ENCODE peak calls at places on chromosome 5, in ten cellular contexts. W is foreskin fibroblast, T is MM.1S, S is heart left ventricle, U is WTC11, G is lower leg skin, C is progenitor cell of endocrine pancreas, F is AG09309, D is RWPE1, X is SK-N-SH. J is an unnamed sample.

GRCh38 chr5:170986598-170986997 is 124.8 kb downstream of the RANBP17 start:
- DNase-seq in W (peak), T (peak), S (no peak), U (no peak), G (no peak), C (no peak), F (peak), D (no peak), X (peak), J (no peak)

GRCh38 chr5:83474170-83474796 is 2.7 kb downstream of the VCAN start:
- DNase-seq in W (peak), T (peak), S (peak), U (peak), G (peak), C (peak), F (peak), D (peak), X (peak), J (peak)

GRCh38 chr5:143781993-143782520 is 29.9 kb upstream of the HMHB1 start:
- DNase-seq in W (no peak), T (no peak), S (no peak), U (no peak), G (no peak), C (no peak), F (no peak), D (no peak), X (no peak), J (no peak)

GRCh38 chr5:138605254-138605972 is 30.2 kb upstream of the HSPA9 start:
- DNase-seq in W (no peak), T (peak), S (no peak), U (no peak), G (peak), C (no peak), F (no peak), D (no peak), X (no peak), J (peak)

GRCh38 chr5:58322453-58322852 is 137.4 kb downstream of the PLK2 start:
- DNase-seq in W (peak), T (no peak), S (no peak), U (no peak), G (no peak), C (no peak), F (peak), D (no peak), X (no peak), J (no peak)

GRCh38 chr5:43190755-43191603 is 1.0 kb upstream of the NIM1K start:
- DNase-seq in W (peak), T (no peak), S (no peak), U (no peak), G (no peak), C (no peak), F (no peak), D (no peak), X (no peak), J (no peak)

GRCh38 chr5:132074772-132075718 is 1.5 kb downstream of the CSF2 start:
- DNase-seq in W (no peak), T (peak), S (no peak), U (no peak), G (no peak), C (no peak), F (no peak), D (no peak), X (no peak), J (no peak)

GRCh38 chr5:159819671-159820411 is 96.4 kb upstream of the ADRA1B start:
- DNase-seq in W (peak), T (no peak), S (peak), U (no peak), G (peak), C (no peak), F (no peak), D (peak), X (no peak), J (no peak)

GRCh38 chr5:21195145-21195544 is 1207.1 kb upstream of the CDH18 start:
- DNase-seq in W (no peak), T (no peak), S (no peak), U (no peak), G (no peak), C (no peak), F (no peak), D (no peak), X (no peak), J (no peak)

GRCh38 chr5:54135042-54135441 is 175.3 kb downstream of the ARL15 start:
- DNase-seq in W (peak), T (no peak), S (no peak), U (no peak), G (no peak), C (no peak), F (no peak), D (peak), X (no peak), J (no peak)

GRCh38 chr5:179263391-179264052 is 81.7 kb downstream of the ADAMTS2 start:
- DNase-seq in W (no peak), T (no peak), S (peak), U (peak), G (peak), C (no peak), F (no peak), D (no peak), X (peak), J (no peak)

GRCh38 chr5:91101777-91102379 is 281.2 kb downstream of the ARRDC3 start:
- DNase-seq in W (peak), T (peak), S (peak), U (peak), G (peak), C (peak), F (peak), D (peak), X (peak), J (peak)

GRCh38 chr5:41157272-41157671 is 56.1 kb downstream of the C6 start:
- DNase-seq in W (no peak), T (no peak), S (no peak), U (no peak), G (no peak), C (no peak), F (no peak), D (no peak), X (peak), J (no peak)

GRCh38 chr5:33244441-33245150 is 196.2 kb upstream of the TARS1 start:
- DNase-seq in W (no peak), T (no peak), S (no peak), U (no peak), G (no peak), C (no peak), F (no peak), D (no peak), X (no peak), J (no peak)

GRCh38 chr5:127650649-127651048 is 1.8 kb downstream of the CTXN3 start:
- DNase-seq in W (peak), T (no peak), S (no peak), U (no peak), G (no peak), C (no peak), F (no peak), D (peak), X (no peak), J (no peak)

GRCh38 chr5:56494300-56494704 is 261.2 kb upstream of the ANKRD55 start:
- DNase-seq in W (no peak), T (no peak), S (no peak), U (no peak), G (no peak), C (no peak), F (no peak), D (no peak), X (no peak), J (peak)

GRCh38 chr5:31853398-31854135 is 214.6 kb downstream of the PDZD2 start:
- DNase-seq in W (no peak), T (no peak), S (no peak), U (no peak), G (peak), C (no peak), F (no peak), D (peak), X (no peak), J (no peak)

GRCh38 chr5:130616161-130616560 is 548.9 kb downstream of the HINT1 start:
- DNase-seq in W (no peak), T (no peak), S (no peak), U (no peak), G (no peak), C (no peak), F (no peak), D (no peak), X (no peak), J (no peak)

GRCh38 chr5:102762095-102762534 is 7.0 kb downstream of the PAM start:
- DNase-seq in W (peak), T (peak), S (no peak), U (no peak), G (no peak), C (no peak), F (no peak), D (peak), X (no peak), J (peak)

GRCh38 chr5:91025449-91025848 is 357.7 kb downstream of the ARRDC3 start:
- DNase-seq in W (no peak), T (no peak), S (no peak), U (no peak), G (no peak), C (no peak), F (no peak), D (no peak), X (peak), J (no peak)

GRCh38 chr5:132017738-132018625 is 6.5 kb upstream of the ACSL6 start:
- DNase-seq in W (no peak), T (peak), S (peak), U (no peak), G (peak), C (no peak), F (no peak), D (no peak), X (no peak), J (no peak)

GRCh38 chr5:110865400-110866094 is 126.7 kb downstream of the SLC25A46 start:
- DNase-seq in W (no peak), T (peak), S (no peak), U (peak), G (no peak), C (peak), F (no peak), D (peak), X (peak), J (peak)
- TF ChIP-seq CTCF in W (peak), T (peak), S (no peak), U (peak), G (no peak), C (peak), F (peak), D (no peak), X (peak), J (peak)

GRCh38 chr5:142322403-142322746 is 2.4 kb downstream of the SPRY4 start:
- DNase-seq in W (no peak), T (no peak), S (no peak), U (no peak), G (no peak), C (no peak), F (no peak), D (no peak), X (no peak), J (no peak)

GRCh38 chr5:142324377-142324870 is 397 bp downstream of the SPRY4 start:
- DNase-seq in W (no peak), T (no peak), S (peak), U (no peak), G (no peak), C (peak), F (no peak), D (peak), X (peak), J (no peak)

GRCh38 chr5:142323480-142324376 is 1.1 kb downstream of the SPRY4 start:
- DNase-seq in W (no peak), T (no peak), S (peak), U (no peak), G (peak), C (peak), F (no peak), D (peak), X (peak), J (no peak)

GRCh38 chr5:142320851-142321560 is 3.8 kb downstream of the SPRY4 start:
- DNase-seq in W (no peak), T (no peak), S (no peak), U (no peak), G (no peak), C (no peak), F (no peak), D (no peak), X (peak), J (no peak)

DNA sequence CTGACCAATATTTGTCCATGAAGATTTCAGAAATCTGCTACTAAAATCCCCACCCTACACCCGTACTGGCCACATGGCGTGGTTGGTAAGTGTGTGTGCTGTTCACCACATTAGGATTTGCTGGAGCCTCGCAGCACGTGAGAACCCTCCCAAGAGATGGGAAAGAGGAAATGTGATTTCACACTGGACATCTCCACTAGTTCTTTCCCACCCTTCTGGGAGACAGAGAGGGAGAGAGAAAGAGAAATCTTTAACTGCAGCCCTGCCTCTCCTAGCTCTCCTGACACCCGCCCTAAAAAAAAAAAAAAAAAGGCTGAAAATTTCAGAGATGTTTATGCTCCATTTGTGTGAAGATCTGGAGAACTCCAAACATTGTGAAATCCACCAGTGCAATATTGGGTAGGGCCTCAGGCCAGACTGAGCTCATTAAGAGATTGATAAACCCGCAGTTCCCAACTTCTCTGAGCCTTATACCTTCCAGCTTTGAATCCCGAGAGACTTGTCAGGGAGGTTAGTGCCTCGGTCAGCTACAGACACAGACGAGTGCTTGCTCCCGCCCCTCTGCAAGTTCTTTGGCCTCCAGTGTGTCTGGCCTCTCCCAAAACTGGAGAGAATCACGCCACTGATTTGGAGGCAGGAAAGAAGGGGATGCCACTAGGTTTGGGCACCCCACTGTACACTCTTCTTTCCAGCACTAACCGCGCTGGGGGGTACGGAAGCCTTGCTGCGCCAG is 1.9 kb downstream of the SPRY4 start:
- DNase-seq in W (no peak), T (no peak), S (no peak), U (no peak), G (no peak), C (no peak), F (no peak), D (peak), X (no peak), J (no peak)
- TF ChIP-seq CTCF in W (no peak), T (no peak), S (no peak), U (no peak), G (no peak), C (no peak), F (no peak), D (no peak), X (no peak), J (no peak)

GRCh38 chr5:98111686-98112085 is 661.8 kb upstream of the RGMB start:
- DNase-seq in W (no peak), T (no peak), S (no peak), U (no peak), G (no peak), C (no peak), F (no peak), D (no peak), X (no peak), J (no peak)
- TF ChIP-seq CTCF in W (peak), T (no peak), S (no peak), U (no peak), G (no peak), C (no peak), F (peak), D (no peak), X (peak), J (no peak)

GRCh38 chr5:62343428-62343827 is 37.4 kb downstream of the KIF2A start:
- DNase-seq in W (no peak), T (no peak), S (no peak), U (no peak), G (no peak), C (no peak), F (no peak), D (no peak), X (no peak), J (no peak)

GRCh38 chr5:62340979-62341378 is 35.0 kb downstream of the KIF2A start:
- DNase-seq in W (no peak), T (no peak), S (no peak), U (no peak), G (no peak), C (no peak), F (no peak), D (no peak), X (no peak), J (no peak)

GRCh38 chr5:62341783-62342475 is 35.9 kb downstream of the KIF2A start:
- DNase-seq in W (no peak), T (peak), S (no peak), U (no peak), G (no peak), C (no peak), F (no peak), D (no peak), X (no peak), J (peak)

GRCh38 chr5:62342476-62342837 is 36.5 kb downstream of the KIF2A start:
- DNase-seq in W (no peak), T (no peak), S (no peak), U (no peak), G (no peak), C (no peak), F (no peak), D (no peak), X (no peak), J (no peak)

GRCh38 chr5:62340392-62340791 is 34.4 kb downstream of the KIF2A start:
- DNase-seq in W (no peak), T (no peak), S (no peak), U (no peak), G (no peak), C (no peak), F (no peak), D (no peak), X (peak), J (no peak)
- TF ChIP-seq CTCF in W (peak), T (peak), S (no peak), U (no peak), G (no peak), C (peak), F (peak), D (no peak), X (peak), J (peak)

GRCh38 chr5:156824800-156825199 is 25.3 kb upstream of the PPP1R2B start:
- DNase-seq in W (no peak), T (no peak), S (no peak), U (no peak), G (no peak), C (no peak), F (peak), D (peak), X (peak), J (no peak)
- TF ChIP-seq CTCF in W (peak), T (peak), S (peak), U (no peak), G (no peak), C (peak), F (peak), D (peak), X (peak), J (peak)

DNA sequence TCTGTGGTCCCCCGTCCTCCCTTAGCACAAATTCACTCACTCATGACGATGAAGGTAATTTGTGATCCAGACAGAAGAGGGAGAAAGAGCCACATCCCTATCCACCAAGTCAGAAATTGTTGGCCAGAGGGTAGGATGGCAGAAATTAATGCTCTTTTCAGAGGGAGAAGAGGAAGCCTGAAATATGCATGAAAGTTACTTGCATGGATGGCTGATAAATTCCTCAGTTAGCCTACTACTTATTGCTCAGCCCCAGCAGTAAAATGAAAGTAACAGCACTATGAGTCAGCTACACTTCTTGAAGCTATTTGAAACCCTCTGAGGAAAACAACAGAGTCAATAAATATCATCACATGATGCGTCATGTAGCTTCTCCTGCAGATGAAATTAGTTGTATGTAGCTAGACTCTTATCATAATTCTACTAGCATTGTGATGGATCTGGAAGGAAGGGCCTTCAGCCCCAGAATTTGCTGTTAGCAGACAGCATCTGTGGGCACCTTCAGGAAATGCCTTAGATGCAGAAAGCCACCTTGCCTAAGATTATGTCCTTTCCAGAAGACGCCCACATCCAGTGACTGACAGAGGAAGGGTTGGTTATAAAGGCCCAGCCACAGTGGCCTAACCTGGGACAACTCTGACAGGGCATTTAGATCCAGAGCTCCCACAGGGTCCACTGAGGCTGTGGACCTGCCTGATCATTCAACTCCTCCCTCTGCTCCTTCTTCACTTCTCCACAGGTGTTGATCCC is 81.2 kb upstream of the CCDC112 start:
- DNase-seq in W (peak), T (peak), S (no peak), U (no peak), G (no peak), C (no peak), F (peak), D (peak), X (no peak), J (peak)
- TF ChIP-seq CTCF in W (peak), T (peak), S (peak), U (no peak), G (no peak), C (no peak), F (peak), D (no peak), X (peak), J (no peak)

DNA sequence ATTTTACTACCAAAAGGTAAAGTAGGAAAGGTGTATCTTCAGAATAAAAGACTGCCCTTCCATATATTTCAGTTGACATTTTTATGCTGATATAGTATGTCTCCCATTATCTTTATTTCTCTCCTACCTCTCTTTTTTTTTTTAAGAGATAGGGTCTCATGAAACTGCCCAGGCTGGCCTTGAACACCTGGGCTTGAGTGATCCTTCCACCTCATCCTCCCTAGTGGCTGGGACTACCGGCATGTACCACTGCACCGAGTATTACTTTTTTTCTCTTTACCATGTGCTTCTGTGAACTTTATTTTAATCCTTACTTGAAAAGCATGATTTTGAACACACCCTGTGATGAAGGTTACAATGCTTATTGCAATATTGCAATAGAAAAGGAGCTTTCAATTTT is 42.7 kb downstream of the NIPBL start:
- DNase-seq in W (no peak), T (no peak), S (no peak), U (no peak), G (no peak), C (no peak), F (no peak), D (no peak), X (no peak), J (no peak)
- TF ChIP-seq CTCF in W (no peak), T (no peak), S (no peak), U (no peak), G (no peak), C (no peak), F (no peak), D (no peak), X (no peak), J (no peak)

DNA sequence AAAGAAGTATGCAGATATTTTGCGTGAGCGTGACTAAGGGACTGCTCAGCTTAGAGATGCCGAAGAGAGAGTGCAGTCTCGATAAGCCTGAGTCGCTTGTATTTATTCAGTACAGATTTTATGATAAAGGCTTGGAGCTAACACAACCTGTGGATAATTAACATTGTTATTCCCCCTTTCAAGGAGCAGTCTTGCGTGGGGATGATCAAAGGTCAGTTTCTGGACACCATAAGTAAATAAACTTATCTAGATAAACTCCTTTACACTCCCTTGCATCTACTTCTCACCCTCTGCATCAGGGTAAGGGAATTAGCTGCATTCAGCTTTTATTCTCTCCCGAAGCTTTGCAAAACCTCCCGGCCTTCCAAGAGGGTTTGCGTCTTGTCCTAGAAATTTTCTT is 357.8 kb upstream of the ST8SIA4 start:
- DNase-seq in W (no peak), T (no peak), S (no peak), U (no peak), G (no peak), C (no peak), F (no peak), D (no peak), X (no peak), J (no peak)
- TF ChIP-seq CTCF in W (no peak), T (no peak), S (no peak), U (no peak), G (no peak), C (no peak), F (no peak), D (no peak), X (no peak), J (no peak)

DNA sequence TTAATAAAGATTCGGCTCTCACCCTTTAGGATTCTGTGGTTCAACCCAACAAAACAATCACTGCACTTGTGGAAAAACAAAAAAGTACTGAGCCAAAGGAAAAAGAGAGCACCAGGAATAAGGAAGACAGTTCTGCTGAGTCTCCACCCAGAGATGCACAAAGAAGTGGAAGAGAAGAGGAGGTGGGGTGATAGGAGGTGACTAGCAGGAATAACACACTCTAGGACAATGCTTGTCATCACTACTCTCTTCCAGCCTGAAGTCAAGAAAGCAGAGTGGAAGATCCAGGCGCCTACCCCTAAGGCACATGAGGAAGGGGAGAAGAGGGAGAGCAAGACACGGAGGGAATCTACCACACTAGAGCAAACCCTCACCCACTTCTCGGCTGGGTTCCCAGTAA is 1.8 kb downstream of the SLIT3 start:
- DNase-seq in W (no peak), T (no peak), S (no peak), U (no peak), G (no peak), C (no peak), F (no peak), D (no peak), X (no peak), J (no peak)
- TF ChIP-seq CTCF in W (no peak), T (no peak), S (no peak), U (no peak), G (no peak), C (no peak), F (no peak), D (no peak), X (no peak), J (no peak)